ENCODE peak calls at places on chromosomes 13 and 19, in six cellular contexts. Y is spleen; F is A673; H is stomach; L is naive thymus-derived CD4-positive, alpha-beta T cell; V is esophagus muscularis mucosa. G is an unnamed sample.

GRCh38 chr13:98741741-98742435 is 10.6 kb downstream of the SLC15A1 start:
- DNase-seq in Y (no peak), F (no peak), H (no peak), L (no peak), V (no peak), G (peak; percentile 50)

GRCh38 chr19:46931197-46931596 is 70.4 kb downstream of the ARHGAP35 start:
- DNase-seq in Y (no peak), F (no peak), H (no peak), L (no peak), V (no peak), G (no peak)

GRCh38 chr19:8392017-8392591 is 1.9 kb downstream of the RAB11B start:
- DNase-seq in Y (no peak), F (no peak), H (peak; percentile 81), L (no peak), V (no peak), G (peak; percentile 34)

GRCh38 chr13:44622701-44623100 is 46.6 kb upstream of the TSC22D1 start:
- DNase-seq in Y (no peak), F (no peak), H (no peak), L (no peak), V (no peak), G (no peak)

GRCh38 chr19:49878744-49879070 is 1.2 kb downstream of the TBC1D17 start:
- DNase-seq in Y (peak; percentile 75), F (no peak), H (no peak), L (no peak), V (no peak), G (no peak)

GRCh38 chr13:78875792-78876580 is 217.0 kb upstream of the OBI1 start:
- DNase-seq in Y (no peak), F (no peak), H (no peak), L (no peak), V (no peak), G (no peak)

GRCh38 chr19:37251308-37252229 is 33.6 kb downstream of the ZNF383 start:
- DNase-seq in Y (peak; percentile 88), F (peak; percentile 92), H (peak; percentile 43), L (no peak), V (peak; percentile 93), G (peak; percentile 19)

GRCh38 chr19:17841810-17842662 is 5.7 kb downstream of the JAK3 start:
- DNase-seq in Y (peak; percentile 74), F (peak; percentile 94), H (peak; percentile 86), L (peak; percentile 49), V (no peak), G (peak; percentile 57)

GRCh38 chr19:45075215-45076028 is 856 bp downstream of the ZNF296 start:
- DNase-seq in Y (peak; percentile 98), F (no peak), H (peak; percentile 88), L (peak; percentile 30), V (no peak), G (peak; percentile 94)

GRCh38 chr19:4183967-4184717 is 1.7 kb downstream of the ANKRD24 start:
- DNase-seq in Y (peak; percentile 77), F (peak; percentile 78), H (no peak), L (no peak), V (no peak), G (no peak)

GRCh38 chr13:27638521-27638920 is 16.8 kb downstream of the POLR1D start:
- DNase-seq in Y (no peak), F (no peak), H (no peak), L (no peak), V (no peak), G (no peak)

GRCh38 chr13:27635256-27635655 is 13.6 kb downstream of the POLR1D start:
- DNase-seq in Y (no peak), F (no peak), H (no peak), L (no peak), V (no peak), G (no peak)

GRCh38 chr13:27639186-27639585 is 17.5 kb downstream of the POLR1D start:
- DNase-seq in Y (no peak), F (no peak), H (no peak), L (no peak), V (no peak), G (no peak)

GRCh38 chr13:27636624-27637288 is 15.1 kb downstream of the POLR1D start:
- DNase-seq in Y (no peak), F (peak; percentile 17), H (no peak), L (no peak), V (no peak), G (no peak)

DNA sequence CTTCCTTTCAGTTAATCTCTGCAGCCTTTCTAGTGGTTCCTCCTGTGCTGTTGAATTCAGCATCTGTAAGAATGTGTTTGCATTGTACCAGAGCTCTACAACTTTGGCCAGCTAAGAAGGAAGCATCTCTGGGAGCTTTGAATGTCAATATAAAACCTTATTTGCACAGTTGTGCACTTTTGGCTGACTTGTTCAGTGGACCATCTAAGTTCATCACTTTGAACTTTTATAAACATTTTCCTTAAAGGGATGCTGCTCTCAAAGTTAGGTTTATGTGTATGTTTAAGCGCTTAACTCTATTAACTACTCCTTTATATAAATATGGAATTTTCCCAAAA is 15.6 kb downstream of the POLR1D start:
- DNase-seq in Y (no peak), F (no peak), H (no peak), L (no peak), V (no peak), G (no peak)
- H3K27ac ChIP-seq in Y (no peak overlapping the region), F (no peak overlapping the region), H (no peak overlapping the region), L (no peak overlapping the region), V (peak overlapping the region; percentile 69), G (no peak overlapping the region)

GRCh38 chr13:29566864-29567263 is 28.6 kb downstream of the SLC7A1 start:
- DNase-seq in Y (no peak), F (no peak), H (no peak), L (no peak), V (no peak), G (no peak)
- H3K4me1 ChIP-seq in Y (peaks cover 10% of the 10 kb centered on the region), F (peaks cover 33% of the 10 kb centered on the region), H (peaks cover 27% of the 10 kb centered on the region), L (no peaks in the 10 kb centered on the region), V (peaks cover 37% of the 10 kb centered on the region), G (no peaks in the 10 kb centered on the region)

GRCh38 chr13:110302154-110302553 is 4.8 kb downstream of the COL4A1 start:
- DNase-seq in Y (no peak), F (no peak), H (no peak), L (no peak), V (no peak), G (no peak)
- H3K27ac ChIP-seq in Y (peak overlapping the region; percentile 87), F (no peak overlapping the region), H (peak overlapping the region; percentile 97), L (no peak overlapping the region), V (peak overlapping the region; percentile 99), G (peak overlapping the region; percentile 28)

DNA sequence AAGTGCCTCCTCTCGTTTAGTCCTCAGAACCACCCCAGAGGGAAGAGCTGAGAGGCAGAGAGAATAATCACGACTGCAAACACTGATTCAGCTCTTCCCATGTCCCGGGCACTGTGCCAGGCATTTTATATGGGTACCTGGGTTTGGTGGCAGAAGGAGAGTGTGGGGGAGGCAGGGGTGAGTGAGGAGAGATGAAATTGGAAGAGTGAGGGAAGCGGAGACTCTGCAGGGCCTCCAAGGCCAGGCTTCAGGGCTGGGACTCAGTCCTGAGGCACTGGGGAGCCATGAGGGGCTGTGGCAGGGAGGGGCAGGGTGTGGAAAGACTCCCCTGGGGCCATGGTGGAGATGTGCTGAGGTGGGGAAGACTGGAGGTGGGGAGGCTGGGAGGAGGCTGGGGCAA is 8.7 kb downstream of the SYNGR4 start:
- DNase-seq in Y (no peak), F (peak; percentile 78), H (no peak), L (no peak), V (no peak), G (no peak)
- H3K4me1 ChIP-seq in Y (peaks cover 5% of the 10 kb centered on the region), F (peaks cover 12% of the 10 kb centered on the region), H (no peaks in the 10 kb centered on the region), L (no peaks in the 10 kb centered on the region), V (no peaks in the 10 kb centered on the region), G (peaks cover 1% of the 10 kb centered on the region)

GRCh38 chr19:53102186-53102585 is 1.0 kb downstream of the ZNF160 start:
- DNase-seq in Y (no peak), F (no peak), H (no peak), L (no peak), V (no peak), G (no peak)
- H3K27ac ChIP-seq in Y (peak overlapping the region; percentile 97), F (peak overlapping the region; percentile 91), H (peak overlapping the region; percentile 87), L (peak overlapping the region; percentile 89), V (peak overlapping the region; percentile 95), G (no peak overlapping the region)

GRCh38 chr19:42284066-42284501 is 15.0 kb downstream of the CIC start:
- DNase-seq in Y (peak; percentile 97), F (peak; percentile 91), H (peak; percentile 87), L (peak; percentile 75), V (no peak), G (peak; percentile 76)
- H3K4me1 ChIP-seq in Y (peaks cover 72% of the 10 kb centered on the region), F (peaks cover 47% of the 10 kb centered on the region), H (peaks cover 80% of the 10 kb centered on the region), L (peaks cover 43% of the 10 kb centered on the region), V (peaks cover 66% of the 10 kb centered on the region), G (peaks cover 10% of the 10 kb centered on the region)

GRCh38 chr13:110471833-110472162 is 89.7 kb downstream of the RAB20 start:
- DNase-seq in Y (peak; percentile 87), F (no peak), H (peak; percentile 35), L (no peak), V (no peak), G (no peak)
- H3K27ac ChIP-seq in Y (peak overlapping the region; percentile 67), F (no peak overlapping the region), H (peak overlapping the region; percentile 25), L (no peak overlapping the region), V (peak overlapping the region; percentile 11), G (no peak overlapping the region)

GRCh38 chr13:21051675-21052074 is 9.7 kb downstream of the LATS2 start:
- DNase-seq in Y (no peak), F (no peak), H (no peak), L (no peak), V (no peak), G (no peak)
- H3K4me1 ChIP-seq in Y (peaks cover 79% of the 10 kb centered on the region), F (peaks cover 18% of the 10 kb centered on the region), H (peaks cover 76% of the 10 kb centered on the region), L (no peaks in the 10 kb centered on the region), V (peaks cover 96% of the 10 kb centered on the region), G (no peaks in the 10 kb centered on the region)

G was measured in small intestine.